ENCODE peak calls at places on chromosome 3, in ten cellular contexts. Z, D, F, Y, K, U, H, C, L and J are unnamed samples.

GRCh38 chr3:146953523-146954125 is 348.5 kb upstream of the PLSCR5 start:
- DNase-seq in H (no peak), K (peak; percentile 16), Y (peak; percentile 26), U (no peak), Z (no peak), F (no peak), L (no peak), C (no peak), D (no peak), J (no peak)

GRCh38 chr3:41199866-41200668 is 762 bp downstream of the CTNNB1 start:
- DNase-seq in Y (no peak), D (peak; percentile 37), U (peak; percentile 17), L (peak; percentile 33), H (peak; percentile 73), C (no peak), F (peak; percentile 43), K (peak; percentile 40), Z (peak; percentile 38), J (no peak)

GRCh38 chr3:42288385-42288784 is 22.4 kb upstream of the CCK start:
- DNase-seq in D (no peak), K (no peak), U (no peak), Z (no peak), Y (no peak), C (no peak), L (no peak), H (no peak), F (no peak), J (no peak)

GRCh38 chr3:50177346-50177745 is 14.1 kb upstream of the GNAT1 start:
- DNase-seq in F (no peak), H (no peak), Z (no peak), K (no peak), D (no peak), L (no peak), C (no peak), U (no peak), Y (no peak), J (no peak)

GRCh38 chr3:49803464-49804140 is 541 bp downstream of the INKA1 start:
- DNase-seq in H (no peak), F (peak; percentile 90), Y (no peak), L (no peak), C (peak; percentile 87), Z (peak; percentile 61), K (no peak), D (no peak), U (peak; percentile 24), J (no peak)

GRCh38 chr3:195717416-195717815 is 3.4 kb upstream of the MUC20 start:
- DNase-seq in Y (no peak), Z (no peak), H (no peak), K (peak; percentile 44), F (no peak), C (no peak), L (no peak), D (no peak), U (no peak), J (no peak)

GRCh38 chr3:128466840-128467541 is at the start of gene DNAJB8:
- DNase-seq in L (no peak), K (no peak), Z (no peak), H (no peak), C (no peak), F (no peak), Y (no peak), D (no peak), U (no peak), J (no peak)

GRCh38 chr3:107545680-107546120 is 22.9 kb downstream of the BBX start:
- DNase-seq in U (no peak), Y (peak; percentile 8), F (peak; percentile 14), H (no peak), L (no peak), K (peak; percentile 24), Z (peak; percentile 14), C (no peak), D (no peak), J (no peak)

GRCh38 chr3:105334138-105334882 is 32.4 kb upstream of the ALCAM start:
- DNase-seq in F (peak; percentile 69), K (no peak), L (no peak), Z (peak; percentile 7), C (no peak), D (no peak), H (no peak), Y (no peak), U (no peak), J (no peak)

GRCh38 chr3:73568371-73568862 is 56.3 kb downstream of the PDZRN3 start:
- DNase-seq in C (no peak), Y (no peak), U (no peak), H (no peak), F (no peak), L (no peak), K (no peak), Z (no peak), D (no peak), J (no peak)

GRCh38 chr3:179454887-179455286 is 3.6 kb upstream of the GNB4 start:
- DNase-seq in D (no peak), Y (peak; percentile 22), K (no peak), H (no peak), U (no peak), Z (peak; percentile 13), L (no peak), C (no peak), F (peak; percentile 54), J (no peak)

GRCh38 chr3:43770426-43771103 is 79.8 kb downstream of the ABHD5 start:
- DNase-seq in F (no peak), D (peak; percentile 55), U (no peak), H (peak; percentile 74), C (no peak), L (peak; percentile 56), Z (peak; percentile 41), K (no peak), Y (peak; percentile 27), J (no peak)

DNA sequence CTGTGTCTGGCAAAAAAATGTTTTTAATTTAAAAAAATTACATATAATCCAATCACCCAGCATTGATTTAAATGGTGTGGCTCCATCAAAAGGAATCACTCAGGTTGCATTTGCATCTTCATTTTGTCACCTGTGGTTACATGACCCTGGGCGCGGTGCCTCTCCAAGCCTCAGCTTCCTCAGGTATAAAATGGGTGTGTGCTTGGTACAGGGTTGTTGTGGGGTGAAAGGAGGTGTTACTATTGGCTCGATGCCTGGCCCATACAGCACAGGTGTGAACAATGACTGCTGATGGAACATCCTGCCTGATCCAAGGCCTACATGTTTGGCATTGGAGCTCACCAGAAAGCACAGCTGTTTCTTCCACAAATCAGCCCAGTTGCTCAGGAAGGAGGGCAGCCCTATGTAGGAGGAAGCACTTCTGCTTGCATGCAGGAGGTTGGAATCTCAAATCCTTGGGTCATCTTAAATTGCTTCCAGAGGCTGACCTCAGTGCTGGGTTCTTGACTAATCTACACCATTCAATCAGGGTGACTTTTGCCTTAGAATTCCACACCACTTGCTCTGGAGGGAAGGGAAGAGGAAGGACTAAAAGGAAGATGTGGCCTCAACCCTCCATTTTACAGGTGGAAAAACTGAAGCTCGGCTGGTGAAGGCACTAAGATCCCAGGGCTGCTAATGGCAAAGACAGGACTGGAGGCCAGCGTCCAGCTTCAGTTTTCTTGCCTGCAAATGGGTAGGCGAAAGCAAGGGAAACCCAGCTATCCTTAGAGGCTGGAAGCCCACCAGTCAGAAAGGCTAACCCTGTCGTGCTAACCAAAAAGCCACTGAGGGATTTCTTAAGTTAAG is 31.7 kb downstream of the BHLHE40 start:
- DNase-seq in K (no peak), H (peak; percentile 34), L (no peak), F (no peak), Z (no peak), D (no peak), C (peak; percentile 20), Y (no peak), U (no peak), J (no peak)
- H3K27ac ChIP-seq in K (peak overlapping the region; percentile 62), H (no peak overlapping the region), L (peak overlapping the region; percentile 98), F (no peak overlapping the region), Z (no peak overlapping the region), D (no peak overlapping the region), C (no peak overlapping the region), Y (no peak overlapping the region), U (no peak overlapping the region), J (no peak overlapping the region)

GRCh38 chr3:136676009-136676408 is 76.2 kb downstream of the STAG1 start:
- DNase-seq in L (no peak), F (no peak), Y (no peak), H (no peak), U (no peak), Z (no peak), D (no peak), K (no peak), C (no peak), J (no peak)

GRCh38 chr3:136678981-136679380 is 73.2 kb downstream of the STAG1 start:
- DNase-seq in Y (no peak), D (no peak), C (no peak), L (no peak), F (no peak), U (no peak), Z (peak; percentile 44), K (no peak), H (no peak), J (no peak)

GRCh38 chr3:136672457-136672856 is 79.7 kb downstream of the STAG1 start:
- DNase-seq in H (no peak), U (no peak), C (no peak), Z (no peak), L (no peak), Y (no peak), F (no peak), K (no peak), D (no peak), J (no peak)

GRCh38 chr3:136671921-136672320 is 80.3 kb downstream of the STAG1 start:
- DNase-seq in H (no peak), C (no peak), Y (peak; percentile 31), D (no peak), U (no peak), K (no peak), F (no peak), Z (peak; percentile 6), L (no peak), J (no peak)

GRCh38 chr3:136675150-136675858 is 76.9 kb downstream of the STAG1 start:
- DNase-seq in D (no peak), Y (no peak), L (no peak), H (no peak), K (no peak), C (no peak), U (no peak), Z (no peak), F (no peak), J (no peak)
- H3K27ac ChIP-seq in D (no peak overlapping the region), Y (no peak overlapping the region), L (no peak overlapping the region), H (no peak overlapping the region), K (no peak overlapping the region), C (no peak overlapping the region), U (no peak overlapping the region), Z (no peak overlapping the region), F (no peak overlapping the region), J (no peak overlapping the region)

DNA sequence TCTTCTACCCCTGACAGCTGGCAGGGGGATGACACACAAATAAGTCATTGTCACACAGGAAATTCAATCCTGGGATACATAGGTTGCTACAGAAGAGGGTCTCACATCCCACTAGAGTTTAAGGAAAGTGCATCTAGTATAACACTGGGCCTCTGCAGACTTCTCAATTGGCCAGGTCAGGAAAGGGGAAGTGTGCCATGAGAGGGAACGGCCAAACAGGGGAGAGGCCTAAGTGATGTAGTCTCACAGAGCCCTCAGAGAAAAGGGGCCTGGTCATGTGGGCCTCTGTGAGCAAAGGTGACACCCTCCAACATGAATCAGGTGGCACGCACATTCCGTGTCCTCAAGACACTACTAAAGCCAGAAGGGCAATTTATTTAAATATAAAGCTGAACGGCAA is 11.2 kb downstream of the ZXDC start:
- DNase-seq in L (no peak), H (no peak), C (peak; percentile 8), F (no peak), U (no peak), D (no peak), Y (no peak), K (no peak), Z (no peak), J (no peak)
- H3K27ac ChIP-seq in L (no peak overlapping the region), H (no peak overlapping the region), C (no peak overlapping the region), F (no peak overlapping the region), U (no peak overlapping the region), D (no peak overlapping the region), Y (no peak overlapping the region), K (no peak overlapping the region), Z (no peak overlapping the region), J (no peak overlapping the region)

GRCh38 chr3:172191629-172192028 is 152.3 kb downstream of the FNDC3B start:
- DNase-seq in H (no peak), U (no peak), C (no peak), L (no peak), Y (no peak), Z (no peak), F (no peak), K (no peak), D (no peak), J (no peak)
- H3K27ac ChIP-seq in H (no peak overlapping the region), U (no peak overlapping the region), C (no peak overlapping the region), L (peak overlapping the region; percentile 48), Y (no peak overlapping the region), Z (no peak overlapping the region), F (no peak overlapping the region), K (no peak overlapping the region), D (no peak overlapping the region), J (no peak overlapping the region)